ENCODE peak calls at places on chromosomes 11 and 22, in nine cellular contexts. One of them, this sample, is unnamed.

GRCh38 chr11:65291613-65292012 is 23.1 kb upstream of the CDC42EP2 start:
- DNase-seq in choroid plexus epithelial cell: peak
- DNase-seq in mesothelial cell of epicardium: no peak
- DNase-seq in stomach: no peak
- DNase-seq in HFF-Myc: no peak
- DNase-seq in HL-60: no peak
- DNase-seq in lung: no peak
- DNase-seq in CD4-positive, alpha-beta T cell: no peak
- DNase-seq in nephron progenitor cell: no peak
- DNase-seq in this sample: no peak

GRCh38 chr11:62921573-62922188 is 518 bp upstream of the CHRM1 start:
- DNase-seq in HFF-Myc: no peak
- DNase-seq in stomach: peak
- DNase-seq in mesothelial cell of epicardium: peak
- DNase-seq in lung: no peak
- DNase-seq in HL-60: no peak
- DNase-seq in choroid plexus epithelial cell: no peak
- DNase-seq in CD4-positive, alpha-beta T cell: no peak
- DNase-seq in nephron progenitor cell: no peak
- DNase-seq in this sample: no peak

GRCh38 chr22:30968015-30968923 is at the start of gene MORC2:
- DNase-seq in lung: no peak
- DNase-seq in HL-60: no peak
- DNase-seq in stomach: peak
- DNase-seq in choroid plexus epithelial cell: peak
- DNase-seq in CD4-positive, alpha-beta T cell: no peak
- DNase-seq in mesothelial cell of epicardium: no peak
- DNase-seq in nephron progenitor cell: no peak
- DNase-seq in HFF-Myc: no peak
- DNase-seq in this sample: peak

GRCh38 chr22:31329029-31329428 is 17.1 kb downstream of the PATZ1 start:
- DNase-seq in HL-60: no peak
- DNase-seq in stomach: no peak
- DNase-seq in CD4-positive, alpha-beta T cell: no peak
- DNase-seq in lung: no peak
- DNase-seq in choroid plexus epithelial cell: peak
- DNase-seq in nephron progenitor cell: no peak
- DNase-seq in HFF-Myc: no peak
- DNase-seq in mesothelial cell of epicardium: no peak
- DNase-seq in this sample: no peak

GRCh38 chr11:124551189-124551588 is 7.7 kb upstream of the OR8B12 start:
- DNase-seq in mesothelial cell of epicardium: no peak
- DNase-seq in nephron progenitor cell: no peak
- DNase-seq in CD4-positive, alpha-beta T cell: no peak
- DNase-seq in choroid plexus epithelial cell: no peak
- DNase-seq in HL-60: no peak
- DNase-seq in lung: no peak
- DNase-seq in stomach: no peak
- DNase-seq in HFF-Myc: no peak
- DNase-seq in this sample: no peak

GRCh38 chr11:5966958-5967357 is 1.3 kb downstream of the OR56A5 start:
- DNase-seq in lung: no peak
- DNase-seq in HFF-Myc: no peak
- DNase-seq in stomach: no peak
- DNase-seq in choroid plexus epithelial cell: no peak
- DNase-seq in HL-60: no peak
- DNase-seq in nephron progenitor cell: no peak
- DNase-seq in mesothelial cell of epicardium: no peak
- DNase-seq in CD4-positive, alpha-beta T cell: no peak
- DNase-seq in this sample: no peak

GRCh38 chr11:2728128-2728662 is 28.4 kb upstream of the KCNQ1OT1 start:
- DNase-seq in HL-60: no peak
- DNase-seq in CD4-positive, alpha-beta T cell: no peak
- DNase-seq in mesothelial cell of epicardium: no peak
- DNase-seq in HFF-Myc: no peak
- DNase-seq in stomach: no peak
- DNase-seq in nephron progenitor cell: no peak
- DNase-seq in lung: no peak
- DNase-seq in choroid plexus epithelial cell: no peak
- DNase-seq in this sample: no peak

GRCh38 chr22:38867124-38867455 is 4.9 kb downstream of the CBX6 start:
- DNase-seq in lung: no peak
- DNase-seq in choroid plexus epithelial cell: no peak
- DNase-seq in stomach: no peak
- DNase-seq in CD4-positive, alpha-beta T cell: no peak
- DNase-seq in HFF-Myc: no peak
- DNase-seq in mesothelial cell of epicardium: no peak
- DNase-seq in nephron progenitor cell: no peak
- DNase-seq in HL-60: no peak
- DNase-seq in this sample: no peak

GRCh38 chr11:92790376-92790775 is 179.1 kb upstream of the MTNR1B start:
- DNase-seq in lung: no peak
- DNase-seq in HL-60: no peak
- DNase-seq in choroid plexus epithelial cell: no peak
- DNase-seq in stomach: no peak
- DNase-seq in mesothelial cell of epicardium: no peak
- DNase-seq in CD4-positive, alpha-beta T cell: no peak
- DNase-seq in HFF-Myc: no peak
- DNase-seq in nephron progenitor cell: no peak
- DNase-seq in this sample: no peak

DNA sequence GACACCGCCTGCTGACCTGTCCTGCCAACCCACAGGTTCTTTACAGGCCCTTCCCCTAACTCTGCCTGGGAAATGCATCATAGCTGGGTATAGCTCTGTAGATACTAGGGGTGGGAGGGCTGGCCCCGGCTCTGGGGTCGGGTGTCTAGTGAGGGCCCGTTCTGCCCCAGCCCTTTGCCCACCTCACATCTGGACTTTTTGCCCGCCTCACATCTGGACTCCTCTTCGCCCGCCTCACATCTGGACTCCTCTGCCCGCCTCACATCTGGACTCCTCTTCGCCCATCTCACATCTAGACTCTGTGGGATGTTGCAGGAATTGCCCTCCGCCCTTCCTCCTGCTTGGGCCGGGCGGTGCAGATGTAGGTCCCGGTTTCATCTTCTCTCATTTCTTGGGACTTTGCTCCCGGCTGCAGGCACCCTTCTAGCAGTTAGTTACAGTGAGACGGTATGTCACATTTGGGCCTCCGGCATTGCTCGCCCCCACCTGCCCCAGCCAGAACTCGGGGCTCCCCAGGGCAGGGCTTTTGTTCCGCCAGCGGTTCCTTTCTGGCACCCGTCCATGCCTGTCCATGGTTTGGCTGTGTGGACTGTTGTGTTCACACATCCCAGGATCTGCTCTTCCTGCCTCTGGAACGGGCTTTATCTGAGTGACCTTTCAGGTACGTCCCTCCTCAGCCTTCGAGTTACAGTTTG is 1153.7 kb downstream of the BRD1 start:
- DNase-seq in nephron progenitor cell: no peak
- DNase-seq in lung: no peak
- DNase-seq in HL-60: no peak
- DNase-seq in stomach: no peak
- DNase-seq in CD4-positive, alpha-beta T cell: no peak
- DNase-seq in HFF-Myc: no peak
- DNase-seq in choroid plexus epithelial cell: no peak
- DNase-seq in mesothelial cell of epicardium: no peak
- DNase-seq in this sample: no peak
- TF ChIP-seq CTCF in nephron progenitor cell: no peak
- TF ChIP-seq CTCF in lung: no peak
- TF ChIP-seq CTCF in HL-60: no peak
- TF ChIP-seq CTCF in stomach: no peak
- TF ChIP-seq CTCF in CD4-positive, alpha-beta T cell: no peak
- TF ChIP-seq CTCF in HFF-Myc: no peak
- TF ChIP-seq CTCF in choroid plexus epithelial cell: no peak
- TF ChIP-seq CTCF in mesothelial cell of epicardium: no peak
- TF ChIP-seq CTCF in this sample: no peak

GRCh38 chr11:8248786-8249185 is 14.9 kb downstream of the LMO1 start:
- DNase-seq in HFF-Myc: no peak
- DNase-seq in CD4-positive, alpha-beta T cell: no peak
- DNase-seq in nephron progenitor cell: no peak
- DNase-seq in stomach: no peak
- DNase-seq in mesothelial cell of epicardium: no peak
- DNase-seq in choroid plexus epithelial cell: no peak
- DNase-seq in lung: no peak
- DNase-seq in HL-60: no peak
- DNase-seq in this sample: no peak

GRCh38 chr11:8250446-8250845 is 13.2 kb downstream of the LMO1 start:
- DNase-seq in CD4-positive, alpha-beta T cell: no peak
- DNase-seq in HFF-Myc: no peak
- DNase-seq in nephron progenitor cell: no peak
- DNase-seq in choroid plexus epithelial cell: no peak
- DNase-seq in stomach: no peak
- DNase-seq in mesothelial cell of epicardium: peak
- DNase-seq in lung: no peak
- DNase-seq in HL-60: no peak
- DNase-seq in this sample: peak

GRCh38 chr11:8250981-8251620 is 12.6 kb downstream of the LMO1 start:
- DNase-seq in stomach: no peak
- DNase-seq in nephron progenitor cell: no peak
- DNase-seq in mesothelial cell of epicardium: peak
- DNase-seq in HL-60: no peak
- DNase-seq in choroid plexus epithelial cell: no peak
- DNase-seq in lung: no peak
- DNase-seq in CD4-positive, alpha-beta T cell: no peak
- DNase-seq in HFF-Myc: no peak
- DNase-seq in this sample: peak

GRCh38 chr11:8249482-8249881 is 14.2 kb downstream of the LMO1 start:
- DNase-seq in nephron progenitor cell: no peak
- DNase-seq in HL-60: no peak
- DNase-seq in choroid plexus epithelial cell: no peak
- DNase-seq in lung: no peak
- DNase-seq in mesothelial cell of epicardium: no peak
- DNase-seq in CD4-positive, alpha-beta T cell: no peak
- DNase-seq in HFF-Myc: no peak
- DNase-seq in stomach: no peak
- DNase-seq in this sample: no peak

GRCh38 chr11:8247312-8247711 is 16.4 kb downstream of the LMO1 start:
- DNase-seq in stomach: peak
- DNase-seq in HL-60: no peak
- DNase-seq in HFF-Myc: no peak
- DNase-seq in nephron progenitor cell: no peak
- DNase-seq in mesothelial cell of epicardium: no peak
- DNase-seq in CD4-positive, alpha-beta T cell: no peak
- DNase-seq in lung: no peak
- DNase-seq in choroid plexus epithelial cell: no peak
- DNase-seq in this sample: no peak
- TF ChIP-seq CTCF in stomach: no peak
- TF ChIP-seq CTCF in HL-60: peak
- TF ChIP-seq CTCF in HFF-Myc: peak
- TF ChIP-seq CTCF in nephron progenitor cell: peak
- TF ChIP-seq CTCF in mesothelial cell of epicardium: peak
- TF ChIP-seq CTCF in CD4-positive, alpha-beta T cell: no peak
- TF ChIP-seq CTCF in lung: no peak
- TF ChIP-seq CTCF in choroid plexus epithelial cell: peak
- TF ChIP-seq CTCF in this sample: peak

DNA sequence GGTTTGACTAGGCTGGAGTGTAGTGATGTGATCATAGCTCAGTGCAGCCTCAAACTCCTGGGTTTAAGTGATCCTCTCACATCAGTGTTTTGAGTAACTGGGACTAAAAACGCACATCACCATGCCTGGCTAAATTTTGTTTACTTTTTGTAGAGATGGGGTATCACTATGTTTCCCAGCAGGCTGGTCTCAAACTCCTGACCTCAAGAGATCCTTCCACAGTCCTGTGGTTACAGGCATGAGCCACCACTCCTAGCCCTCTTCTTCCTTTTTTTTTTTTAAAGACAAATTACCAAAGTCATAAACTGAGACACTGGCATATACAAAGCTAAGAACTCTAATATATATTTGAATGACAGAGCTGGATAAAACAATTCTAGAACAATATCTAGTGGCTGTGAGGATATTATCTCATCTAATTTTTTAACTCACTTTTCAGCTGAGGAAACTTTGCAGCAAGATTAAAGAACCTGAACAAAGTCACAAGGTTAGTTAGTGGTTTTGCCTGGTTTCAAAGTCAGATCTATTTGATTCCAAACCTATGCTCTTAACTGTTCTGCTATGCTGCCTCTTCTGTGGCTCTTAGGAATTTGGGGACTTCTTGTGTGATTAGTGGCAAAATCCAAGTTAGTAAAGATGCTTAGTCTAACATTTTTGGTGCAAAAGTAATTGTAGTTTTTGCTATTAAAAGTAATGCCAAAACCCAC is 95.3 kb upstream of the RAG2 start:
- DNase-seq in mesothelial cell of epicardium: no peak
- DNase-seq in choroid plexus epithelial cell: no peak
- DNase-seq in CD4-positive, alpha-beta T cell: no peak
- DNase-seq in nephron progenitor cell: no peak
- DNase-seq in stomach: no peak
- DNase-seq in lung: no peak
- DNase-seq in HL-60: no peak
- DNase-seq in HFF-Myc: no peak
- DNase-seq in this sample: no peak
- TF ChIP-seq CTCF in mesothelial cell of epicardium: no peak
- TF ChIP-seq CTCF in choroid plexus epithelial cell: no peak
- TF ChIP-seq CTCF in CD4-positive, alpha-beta T cell: no peak
- TF ChIP-seq CTCF in nephron progenitor cell: no peak
- TF ChIP-seq CTCF in stomach: no peak
- TF ChIP-seq CTCF in lung: no peak
- TF ChIP-seq CTCF in HL-60: no peak
- TF ChIP-seq CTCF in HFF-Myc: no peak
- TF ChIP-seq CTCF in this sample: no peak

DNA sequence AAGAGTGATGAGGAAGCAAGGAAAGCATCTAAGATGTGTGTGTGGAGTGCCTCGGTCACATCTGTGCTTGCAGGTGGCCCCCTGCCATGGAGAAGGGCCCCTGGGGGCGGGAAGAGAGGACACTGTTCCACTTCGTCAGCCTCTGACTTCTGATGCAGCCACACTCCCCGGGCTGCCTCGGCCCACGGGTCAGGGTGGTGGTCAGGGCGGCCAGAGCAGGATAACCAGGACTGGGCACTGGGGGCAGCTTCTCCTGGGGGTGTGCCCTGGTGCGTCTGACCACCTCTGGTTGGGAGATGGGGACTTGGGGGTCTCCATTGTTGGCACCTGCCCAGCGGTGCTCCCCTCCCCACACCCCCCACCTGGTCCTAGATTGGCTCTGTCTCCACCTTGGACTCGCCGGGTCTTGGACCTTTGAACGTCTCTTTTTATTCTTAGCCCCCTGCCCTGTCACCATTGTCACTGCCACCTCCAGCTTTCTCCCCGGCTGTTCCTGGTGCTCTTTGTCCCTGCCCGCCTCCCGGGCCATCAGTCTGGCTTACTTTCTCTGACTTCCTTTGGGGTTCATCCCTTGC is 114.4 kb downstream of the KIAA1671 start:
- DNase-seq in lung: no peak
- DNase-seq in choroid plexus epithelial cell: no peak
- DNase-seq in HL-60: no peak
- DNase-seq in stomach: no peak
- DNase-seq in CD4-positive, alpha-beta T cell: no peak
- DNase-seq in HFF-Myc: no peak
- DNase-seq in nephron progenitor cell: no peak
- DNase-seq in mesothelial cell of epicardium: no peak
- DNase-seq in this sample: no peak
- TF ChIP-seq CTCF in lung: no peak
- TF ChIP-seq CTCF in choroid plexus epithelial cell: no peak
- TF ChIP-seq CTCF in HL-60: no peak
- TF ChIP-seq CTCF in stomach: no peak
- TF ChIP-seq CTCF in CD4-positive, alpha-beta T cell: no peak
- TF ChIP-seq CTCF in HFF-Myc: no peak
- TF ChIP-seq CTCF in nephron progenitor cell: no peak
- TF ChIP-seq CTCF in mesothelial cell of epicardium: no peak
- TF ChIP-seq CTCF in this sample: no peak